ENCODE peak calls at places on chromosomes 2 and 18, in six cellular contexts. T is mesendoderm; Z is stimulated activated CD4-positive, alpha-beta T cell treated with anti-CD3 and anti-CD28 coated beads, Interleukin-4, amount 100 ng/mL, for 1 hour; B is T-helper 2 cell; U is endothelial cell; D is activated naive CD8-positive, alpha-beta T cell treated with anti-CD3 and anti-CD28 coated beads, Interleukin-2, amount 10 ng/mL, durations not matched to agents 7 days and 5 days. F is an unnamed sample.

GRCh38 chr2:134089454-134089853 is 164.4 kb upstream of the MGAT5 start:
- DNase-seq in D (no peak), Z (no peak), T (no peak), U (no peak), B (no peak), F (no peak)

GRCh38 chr18:72161686-72162085 is 382.5 kb downstream of the CBLN2 start:
- DNase-seq in T (no peak), D (no peak), B (no peak), Z (no peak), U (no peak), F (no peak)

GRCh38 chr2:101818531-101819451 is 121.3 kb downstream of the MAP4K4 start:
- DNase-seq in Z (no peak), B (no peak), U (no peak), D (no peak), T (no peak), F (peak)

GRCh38 chr2:49961346-49961745 is 807.0 kb upstream of the FSHR start:
- DNase-seq in U (no peak), D (no peak), B (no peak), Z (no peak), T (no peak), F (no peak)

GRCh38 chr2:181785677-181786344 is 105.5 kb upstream of the NEUROD1 start:
- DNase-seq in B (no peak), T (peak), D (no peak), U (no peak), Z (no peak), F (peak)

GRCh38 chr2:171310889-171311288 is 122.9 kb downstream of the METTL8 start:
- DNase-seq in T (no peak), U (no peak), B (no peak), Z (no peak), D (no peak), F (no peak)

GRCh38 chr2:86695053-86695691 is 24.9 kb upstream of the RMND5A start:
- DNase-seq in B (no peak), Z (no peak), D (no peak), T (peak), U (no peak), F (no peak)

GRCh38 chr2:25417715-25418369 is 76.1 kb upstream of the DNMT3A start:
- DNase-seq in B (no peak), U (no peak), Z (no peak), D (no peak), T (peak), F (no peak)

GRCh38 chr18:21851327-21851961 is 110.9 kb downstream of the MIB1 start:
- DNase-seq in T (no peak), Z (no peak), B (no peak), U (no peak), D (no peak), F (peak)

GRCh38 chr2:222410534-222410933 is 13.8 kb upstream of the SGPP2 start:
- DNase-seq in U (no peak), T (peak), B (no peak), D (no peak), Z (no peak), F (no peak)

GRCh38 chr2:45860136-45861106 is 208.9 kb downstream of the PRKCE start:
- DNase-seq in B (no peak), Z (peak), U (no peak), D (peak), T (peak), F (peak)

GRCh38 chr18:2906522-2907458 is 60.0 kb downstream of the EMILIN2 start:
- DNase-seq in B (peak), U (peak), Z (peak), T (peak), D (peak), F (peak)

GRCh38 chr2:112818094-112818902 is 18.3 kb downstream of the IL1B start:
- DNase-seq in Z (no peak), T (no peak), U (no peak), B (no peak), D (no peak), F (no peak)

GRCh38 chr2:1772868-1773267 is 28.6 kb upstream of the PXDN start:
- DNase-seq in B (no peak), T (peak), D (no peak), U (no peak), Z (no peak), F (peak)

GRCh38 chr2:189347540-189347939 is 93.7 kb upstream of the WDR75 start:
- DNase-seq in U (no peak), T (peak), Z (no peak), B (no peak), D (no peak), F (peak)

GRCh38 chr2:197414039-197414438 is 20.8 kb downstream of the SF3B1 start:
- DNase-seq in U (no peak), D (no peak), Z (no peak), T (no peak), B (no peak), F (no peak)

GRCh38 chr18:12333650-12334279 is 25.7 kb downstream of the TUBB6 start:
- DNase-seq in T (no peak), U (no peak), D (no peak), B (no peak), Z (no peak), F (no peak)

GRCh38 chr18:25832008-25832604 is 258.3 kb downstream of the SS18 start:
- DNase-seq in D (no peak), B (no peak), Z (peak), T (peak), U (peak), F (peak)

GRCh38 chr2:101753207-101753616 is 55.7 kb downstream of the MAP4K4 start:
- DNase-seq in T (no peak), Z (no peak), D (no peak), B (no peak), U (no peak), F (peak)

GRCh38 chr2:204706939-204707338 is 161.7 kb downstream of the PARD3B start:
- DNase-seq in T (no peak), D (no peak), U (no peak), B (no peak), Z (no peak), F (peak)

GRCh38 chr18:47492691-47493090 is 241.2 kb upstream of the SKOR2 start:
- DNase-seq in D (no peak), B (no peak), Z (no peak), U (no peak), T (no peak), F (no peak)

GRCh38 chr2:239846789-239847676 is 178.1 kb downstream of the NDUFA10 start:
- DNase-seq in Z (no peak), T (no peak), B (no peak), D (no peak), U (no peak), F (no peak)

GRCh38 chr18:39862341-39862740 is 2092.7 kb upstream of the PIK3C3 start:
- DNase-seq in B (no peak), Z (no peak), T (no peak), U (no peak), D (no peak), F (no peak)

GRCh38 chr2:176614049-176614448 is 344.8 kb downstream of the MTX2 start:
- DNase-seq in D (no peak), T (peak), Z (no peak), U (no peak), B (no peak), F (no peak)

GRCh38 chr2:26706093-26706492 is 13.6 kb downstream of the KCNK3 start:
- DNase-seq in Z (no peak), U (no peak), T (no peak), D (no peak), B (no peak), F (no peak)

GRCh38 chr18:25223899-25224607 is 127.9 kb downstream of the ZNF521 start:
- DNase-seq in T (no peak), B (no peak), D (no peak), U (no peak), Z (no peak), F (no peak)

GRCh38 chr2:40256649-40257048 is 195.2 kb downstream of the SLC8A1 start:
- DNase-seq in U (peak), B (no peak), Z (no peak), D (no peak), T (peak), F (peak)

GRCh38 chr2:61109291-61109690 is 43.6 kb downstream of the SANBR start:
- DNase-seq in T (no peak), D (no peak), U (no peak), B (no peak), Z (no peak), F (no peak)

GRCh38 chr2:10194021-10194820 is 71.7 kb downstream of the RRM2 start:
- DNase-seq in D (no peak), Z (no peak), U (no peak), B (no peak), T (no peak), F (peak)

GRCh38 chr2:165903406-165903805 is 50.2 kb downstream of the TTC21B start:
- DNase-seq in T (no peak), U (no peak), Z (no peak), D (no peak), B (no peak), F (no peak)

GRCh38 chr18:36196239-36196995 is 9.1 kb downstream of the MOCOS start:
- DNase-seq in B (no peak), Z (no peak), U (no peak), T (no peak), D (no peak), F (no peak)

GRCh38 chr2:46701152-46701551 is 214.5 kb downstream of the MCFD2 start:
- DNase-seq in T (no peak), B (no peak), Z (no peak), U (no peak), D (no peak), F (peak)

GRCh38 chr2:127707890-127708648 is 6.8 kb downstream of the SFT2D3 start:
- DNase-seq in T (no peak), U (no peak), B (no peak), D (no peak), Z (no peak), F (peak)

GRCh38 chr2:154697422-154698237 is 865 bp upstream of the KCNJ3 start:
- DNase-seq in U (peak), D (peak), T (peak), Z (no peak), B (peak), F (peak)

GRCh38 chr18:78232196-78232595 is 747.4 kb upstream of the SALL3 start:
- DNase-seq in U (no peak), D (no peak), Z (no peak), B (no peak), T (no peak), F (no peak)

GRCh38 chr18:11750581-11751304 is 61.7 kb downstream of the GNAL start:
- DNase-seq in Z (no peak), D (no peak), T (no peak), B (no peak), U (no peak), F (no peak)

GRCh38 chr2:58764321-58765099 is 523.4 kb upstream of the FANCL start:
- DNase-seq in B (no peak), T (peak), D (no peak), U (no peak), Z (no peak), F (no peak)

GRCh38 chr18:9852266-9853081 is 33.3 kb upstream of the TXNDC2 start:
- DNase-seq in T (no peak), U (no peak), D (no peak), Z (no peak), B (no peak), F (no peak)

F was measured in EH.